ENCODE peak calls at places on chromosomes 12 and 14, in five cellular contexts. O is DMS79, M is HTR-8/SVneo, L is cardiac muscle cell, A is aorta. Z is an unnamed sample.

GRCh38 chr12:108241961-108242360 is 97.2 kb downstream of the CMKLR1 start:
- DNase-seq in O (no peak), M (peak; percentile 13), L (no peak), A (no peak), Z (no peak)

GRCh38 chr14:104879201-104879982 is 14.3 kb downstream of the CEP170B start:
- DNase-seq in O (no peak), M (no peak), L (no peak), A (no peak), Z (peak; percentile 39)

GRCh38 chr14:104187121-104187889 is 48.9 kb downstream of the KIF26A start:
- DNase-seq in O (no peak), M (no peak), L (no peak), A (no peak), Z (no peak)

GRCh38 chr14:69643430-69644200 is 32.2 kb downstream of the SUSD6 start:
- DNase-seq in O (peak; percentile 96), M (no peak), L (no peak), A (no peak), Z (no peak)

GRCh38 chr12:4120316-4120920 is 153.1 kb upstream of the CCND2 start:
- DNase-seq in O (no peak), M (no peak), L (no peak), A (no peak), Z (peak; percentile 11)

GRCh38 chr12:88698471-88698870 is 118.2 kb upstream of the KITLG start:
- DNase-seq in O (no peak), M (no peak), L (no peak), A (no peak), Z (no peak)

GRCh38 chr14:96247031-96247430 is 9.0 kb upstream of the BDKRB1 start:
- DNase-seq in O (no peak), M (no peak), L (no peak), A (no peak), Z (no peak)

GRCh38 chr14:53564870-53565269 is 391.8 kb downstream of the BMP4 start:
- DNase-seq in O (no peak), M (no peak), L (no peak), A (no peak), Z (no peak)

GRCh38 chr12:57822392-57823130 is 4.0 kb upstream of the AVIL start:
- DNase-seq in O (no peak), M (no peak), L (no peak), A (no peak), Z (no peak)